ENCODE peak calls at places on chromosomes 16 and 17, in nine cellular contexts. One of them, this sample, is unnamed.

GRCh38 chr17:56593741-56594527 is 435 bp downstream of the NOG start:
- DNase-seq in cardiac fibroblast: peak; percentile 61
- DNase-seq in ovary: peak; percentile 24
- DNase-seq in GM12865: peak; percentile 22
- DNase-seq in AG04449: no peak
- DNase-seq in epithelial cell of esophagus: peak; percentile 73
- DNase-seq in GM12878: no peak
- DNase-seq in lung: peak; percentile 63
- DNase-seq in Panc1: no peak
- DNase-seq in this sample: peak; percentile 66

GRCh38 chr17:79053251-79053925 is 21.2 kb upstream of the ENGASE start:
- DNase-seq in Panc1: no peak
- DNase-seq in ovary: no peak
- DNase-seq in AG04449: no peak
- DNase-seq in lung: no peak
- DNase-seq in GM12878: no peak
- DNase-seq in cardiac fibroblast: peak; percentile 60
- DNase-seq in epithelial cell of esophagus: peak; percentile 17
- DNase-seq in GM12865: no peak
- DNase-seq in this sample: no peak

GRCh38 chr16:50671644-50672260 is 9.4 kb downstream of the SNX20 start:
- DNase-seq in cardiac fibroblast: peak; percentile 52
- DNase-seq in GM12878: no peak
- DNase-seq in AG04449: no peak
- DNase-seq in lung: no peak
- DNase-seq in GM12865: peak; percentile 60
- DNase-seq in Panc1: no peak
- DNase-seq in epithelial cell of esophagus: peak; percentile 59
- DNase-seq in ovary: no peak
- DNase-seq in this sample: peak; percentile 41

GRCh38 chr16:57732011-57732410 is 3.6 kb upstream of the KATNB1 start:
- DNase-seq in GM12878: no peak
- DNase-seq in epithelial cell of esophagus: peak; percentile 17
- DNase-seq in ovary: no peak
- DNase-seq in Panc1: no peak
- DNase-seq in GM12865: no peak
- DNase-seq in cardiac fibroblast: peak; percentile 81
- DNase-seq in lung: no peak
- DNase-seq in AG04449: no peak
- DNase-seq in this sample: no peak

GRCh38 chr17:78263063-78263735 is 31.8 kb downstream of the TMEM235 start:
- DNase-seq in lung: peak; percentile 62
- DNase-seq in GM12865: no peak
- DNase-seq in cardiac fibroblast: no peak
- DNase-seq in Panc1: no peak
- DNase-seq in AG04449: no peak
- DNase-seq in GM12878: no peak
- DNase-seq in ovary: peak; percentile 21
- DNase-seq in epithelial cell of esophagus: no peak
- DNase-seq in this sample: peak; percentile 50

GRCh38 chr16:26316683-26317464 is 625.1 kb downstream of the HS3ST4 start:
- DNase-seq in AG04449: no peak
- DNase-seq in GM12865: no peak
- DNase-seq in epithelial cell of esophagus: no peak
- DNase-seq in Panc1: no peak
- DNase-seq in lung: no peak
- DNase-seq in ovary: no peak
- DNase-seq in GM12878: no peak
- DNase-seq in cardiac fibroblast: no peak
- DNase-seq in this sample: no peak

GRCh38 chr17:67374329-67375053 is 2.6 kb upstream of the PITPNC1 start:
- DNase-seq in AG04449: no peak
- DNase-seq in GM12878: no peak
- DNase-seq in GM12865: peak; percentile 94
- DNase-seq in ovary: peak; percentile 88
- DNase-seq in cardiac fibroblast: peak; percentile 91
- DNase-seq in epithelial cell of esophagus: peak; percentile 90
- DNase-seq in Panc1: no peak
- DNase-seq in lung: peak; percentile 84
- DNase-seq in this sample: peak; percentile 90

GRCh38 chr16:58187657-58188430 is 10.1 kb downstream of the CSNK2A2 start:
- DNase-seq in AG04449: no peak
- DNase-seq in epithelial cell of esophagus: no peak
- DNase-seq in GM12865: no peak
- DNase-seq in cardiac fibroblast: no peak
- DNase-seq in ovary: no peak
- DNase-seq in Panc1: no peak
- DNase-seq in GM12878: no peak
- DNase-seq in lung: no peak
- DNase-seq in this sample: no peak

GRCh38 chr16:50154369-50154947 is 1.4 kb downstream of the TENT4B start:
- DNase-seq in cardiac fibroblast: peak; percentile 34
- DNase-seq in GM12865: peak; percentile 34
- DNase-seq in AG04449: no peak
- DNase-seq in GM12878: no peak
- DNase-seq in epithelial cell of esophagus: peak; percentile 32
- DNase-seq in ovary: no peak
- DNase-seq in Panc1: no peak
- DNase-seq in lung: no peak
- DNase-seq in this sample: peak; percentile 25

GRCh38 chr17:28763804-28764266 is 20.0 kb downstream of the TRAF4 start:
- DNase-seq in Panc1: peak; percentile 42
- DNase-seq in AG04449: peak; percentile 29
- DNase-seq in epithelial cell of esophagus: peak; percentile 72
- DNase-seq in lung: peak; percentile 81
- DNase-seq in cardiac fibroblast: peak; percentile 88
- DNase-seq in ovary: peak; percentile 78
- DNase-seq in GM12865: peak; percentile 80
- DNase-seq in GM12878: no peak
- DNase-seq in this sample: peak; percentile 75

GRCh38 chr17:13113821-13114525 is 96.1 kb upstream of the ELAC2 start:
- DNase-seq in lung: no peak
- DNase-seq in GM12878: no peak
- DNase-seq in Panc1: no peak
- DNase-seq in AG04449: no peak
- DNase-seq in cardiac fibroblast: no peak
- DNase-seq in ovary: no peak
- DNase-seq in GM12865: no peak
- DNase-seq in epithelial cell of esophagus: no peak
- DNase-seq in this sample: no peak

GRCh38 chr16:47644166-47644565 is 183.0 kb downstream of the PHKB start:
- DNase-seq in Panc1: no peak
- DNase-seq in AG04449: peak; percentile 78
- DNase-seq in epithelial cell of esophagus: peak; percentile 52
- DNase-seq in GM12865: no peak
- DNase-seq in GM12878: no peak
- DNase-seq in cardiac fibroblast: peak; percentile 95
- DNase-seq in lung: no peak
- DNase-seq in ovary: no peak
- DNase-seq in this sample: no peak

GRCh38 chr17:59367657-59368045 is 36.2 kb downstream of the YPEL2 start:
- DNase-seq in cardiac fibroblast: peak; percentile 39
- DNase-seq in ovary: no peak
- DNase-seq in lung: no peak
- DNase-seq in epithelial cell of esophagus: peak; percentile 65
- DNase-seq in Panc1: no peak
- DNase-seq in GM12865: no peak
- DNase-seq in AG04449: no peak
- DNase-seq in GM12878: no peak
- DNase-seq in this sample: no peak

DNA sequence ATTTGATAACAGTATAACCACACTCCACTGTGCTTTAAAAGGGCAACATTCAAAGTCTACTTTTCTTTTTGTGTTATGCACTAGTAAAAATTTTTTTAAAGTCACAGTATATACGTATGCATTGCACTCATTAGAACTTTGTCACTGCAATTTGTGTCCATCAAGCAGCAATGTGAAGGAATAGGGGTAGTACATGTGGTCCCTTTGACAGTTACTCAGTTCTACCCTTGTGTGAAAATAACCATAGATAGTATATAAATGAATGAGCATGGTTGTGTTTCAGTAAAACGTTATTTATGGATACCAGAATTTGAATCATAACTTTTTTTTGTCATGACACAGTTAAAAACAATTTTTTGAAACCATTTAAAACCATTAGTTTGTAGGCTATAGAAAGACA is 30.7 kb downstream of the NFATC3 start:
- DNase-seq in GM12878: no peak
- DNase-seq in GM12865: no peak
- DNase-seq in lung: no peak
- DNase-seq in cardiac fibroblast: no peak
- DNase-seq in Panc1: no peak
- DNase-seq in AG04449: no peak
- DNase-seq in ovary: no peak
- DNase-seq in epithelial cell of esophagus: no peak
- DNase-seq in this sample: no peak
- H3K4me3 ChIP-seq in GM12878: no peak overlapping the region
- H3K4me3 ChIP-seq in GM12865: no peak overlapping the region
- H3K4me3 ChIP-seq in lung: no peak overlapping the region
- H3K4me3 ChIP-seq in cardiac fibroblast: no peak overlapping the region
- H3K4me3 ChIP-seq in Panc1: no peak overlapping the region
- H3K4me3 ChIP-seq in AG04449: no peak overlapping the region
- H3K4me3 ChIP-seq in ovary: no peak overlapping the region
- H3K4me3 ChIP-seq in epithelial cell of esophagus: no peak overlapping the region
- H3K4me3 ChIP-seq in this sample: no peak overlapping the region

GRCh38 chr16:66419527-66419926 is 7.6 kb upstream of the BEAN1 start:
- DNase-seq in AG04449: no peak
- DNase-seq in GM12878: no peak
- DNase-seq in lung: no peak
- DNase-seq in Panc1: no peak
- DNase-seq in GM12865: no peak
- DNase-seq in ovary: no peak
- DNase-seq in cardiac fibroblast: no peak
- DNase-seq in epithelial cell of esophagus: no peak
- DNase-seq in this sample: no peak
- TF ChIP-seq CTCF in AG04449: no peak
- TF ChIP-seq CTCF in GM12878: no peak
- TF ChIP-seq CTCF in lung: no peak
- TF ChIP-seq CTCF in Panc1: no peak
- TF ChIP-seq CTCF in GM12865: no peak
- TF ChIP-seq CTCF in ovary: no peak
- TF ChIP-seq CTCF in cardiac fibroblast: no peak
- TF ChIP-seq CTCF in epithelial cell of esophagus: no peak
- TF ChIP-seq CTCF in this sample: peak; percentile 8

GRCh38 chr17:17722081-17722905 is 41.0 kb downstream of the RAI1 start:
- DNase-seq in GM12878: no peak
- DNase-seq in Panc1: no peak
- DNase-seq in AG04449: no peak
- DNase-seq in ovary: no peak
- DNase-seq in lung: no peak
- DNase-seq in GM12865: no peak
- DNase-seq in epithelial cell of esophagus: peak; percentile 47
- DNase-seq in cardiac fibroblast: no peak
- DNase-seq in this sample: no peak
- H3K4me3 ChIP-seq in GM12878: no peak overlapping the region
- H3K4me3 ChIP-seq in Panc1: no peak overlapping the region
- H3K4me3 ChIP-seq in AG04449: peak overlapping the region; percentile 58
- H3K4me3 ChIP-seq in ovary: peak overlapping the region; percentile 41
- H3K4me3 ChIP-seq in lung: no peak overlapping the region
- H3K4me3 ChIP-seq in GM12865: no peak overlapping the region
- H3K4me3 ChIP-seq in epithelial cell of esophagus: peak overlapping the region; percentile 44
- H3K4me3 ChIP-seq in cardiac fibroblast: no peak overlapping the region
- H3K4me3 ChIP-seq in this sample: peak overlapping the region; percentile 90

GRCh38 chr16:78271981-78272380 is 172.5 kb downstream of the WWOX start:
- DNase-seq in AG04449: no peak
- DNase-seq in GM12878: no peak
- DNase-seq in Panc1: no peak
- DNase-seq in epithelial cell of esophagus: no peak
- DNase-seq in cardiac fibroblast: no peak
- DNase-seq in lung: no peak
- DNase-seq in GM12865: no peak
- DNase-seq in ovary: no peak
- DNase-seq in this sample: no peak
- TF ChIP-seq CTCF in AG04449: no peak
- TF ChIP-seq CTCF in GM12878: no peak
- TF ChIP-seq CTCF in Panc1: no peak
- TF ChIP-seq CTCF in epithelial cell of esophagus: no peak
- TF ChIP-seq CTCF in cardiac fibroblast: no peak
- TF ChIP-seq CTCF in lung: no peak
- TF ChIP-seq CTCF in GM12865: no peak
- TF ChIP-seq CTCF in ovary: no peak
- TF ChIP-seq CTCF in this sample: no peak